ENCODE peak calls at places on chromosomes 7 and 10, in five cellular contexts. X is breast epithelium; Q is SW 1271; G is LHCN-M2; A is activated naive CD4-positive, alpha-beta T cell treated with anti-CD3 and anti-CD28 coated beads, Interleukin-2, amount 10 ng/mL, durations not matched to agents 7 days and 5 days. B is an unnamed sample.

GRCh38 chr7:36299882-36300341 is 89.8 kb upstream of the ANLN start:
- DNase-seq in X (no peak), Q (no peak), G (no peak), A (no peak), B (no peak)

GRCh38 chr10:126384269-126384873 is 3.9 kb downstream of the ADAM12 start:
- DNase-seq in X (no peak), Q (peak; percentile 64), G (peak; percentile 93), A (no peak), B (no peak)

GRCh38 chr7:109235316-109235715 is 665.6 kb downstream of the DNAJB9 start:
- DNase-seq in X (no peak), Q (no peak), G (no peak), A (no peak), B (no peak)

GRCh38 chr7:77830649-77831355 is 32.2 kb downstream of the PHTF2 start:
- DNase-seq in X (no peak), Q (no peak), G (no peak), A (no peak), B (no peak)

GRCh38 chr10:91978585-91978984 is 55.0 kb downstream of the BTAF1 start:
- DNase-seq in X (no peak), Q (no peak), G (no peak), A (no peak), B (no peak)

GRCh38 chr10:87585565-87586514 is 73.8 kb upstream of the PAPSS2 start:
- DNase-seq in X (no peak), Q (peak; percentile 14), G (peak; percentile 55), A (no peak), B (peak; percentile 35)

GRCh38 chr10:69789164-69789576 is 12.5 kb upstream of the COL13A1 start:
- DNase-seq in X (no peak), Q (no peak), G (no peak), A (no peak), B (no peak)

GRCh38 chr7:96928965-96929364 is 76.4 kb upstream of the DLX6 start:
- DNase-seq in X (no peak), Q (no peak), G (no peak), A (no peak), B (no peak)

GRCh38 chr7:885893-886625 is 9.7 kb downstream of the GET4 start:
- DNase-seq in X (no peak), Q (no peak), G (no peak), A (no peak), B (no peak)

GRCh38 chr10:19518632-19519031 is 297.6 kb upstream of the PLXDC2 start:
- DNase-seq in X (no peak), Q (no peak), G (no peak), A (no peak), B (no peak)

GRCh38 chr10:133528296-133528844 is 1.2 kb downstream of the CYP2E1 start:
- DNase-seq in X (no peak), Q (no peak), G (no peak), A (no peak), B (no peak)

GRCh38 chr10:95814011-95814727 is 58.2 kb downstream of the ENTPD1 start:
- DNase-seq in X (no peak), Q (no peak), G (peak; percentile 30), A (no peak), B (no peak)

GRCh38 chr7:149355390-149356048 is 93.5 kb downstream of the ZNF783 start:
- DNase-seq in X (no peak), Q (no peak), G (peak; percentile 58), A (no peak), B (peak; percentile 53)

GRCh38 chr10:5830629-5831445 is 17.6 kb upstream of the GDI2 start:
- DNase-seq in X (no peak), Q (no peak), G (no peak), A (no peak), B (no peak)

GRCh38 chr10:59289809-59290208 is 72.5 kb downstream of the FAM13C start:
- DNase-seq in X (no peak), Q (no peak), G (no peak), A (no peak), B (no peak)

GRCh38 chr7:142323706-142324105 is 65.8 kb upstream of the PRSS58 start:
- DNase-seq in X (no peak), Q (no peak), G (no peak), A (peak; percentile 65), B (no peak)

GRCh38 chr7:44676776-44677175 is 70.3 kb downstream of the OGDH start:
- DNase-seq in X (no peak), Q (no peak), G (no peak), A (no peak), B (no peak)

GRCh38 chr10:3259499-3259898 is 86.9 kb upstream of the PITRM1 start:
- DNase-seq in X (no peak), Q (no peak), G (no peak), A (no peak), B (no peak)

GRCh38 chr10:127932521-127933270 is 25.8 kb downstream of the PTPRE start:
- DNase-seq in X (no peak), Q (no peak), G (no peak), A (no peak), B (no peak)

GRCh38 chr7:134520130-134520529 is 7.2 kb upstream of the AKR1B10 start:
- DNase-seq in X (no peak), Q (no peak), G (peak; percentile 31), A (no peak), B (no peak)

GRCh38 chr7:102306916-102307677 is 20.4 kb downstream of the SH2B2 start:
- DNase-seq in X (no peak), Q (no peak), G (peak; percentile 85), A (peak; percentile 62), B (no peak)

GRCh38 chr7:139618482-139619366 is 95.2 kb downstream of the CLEC2L start:
- DNase-seq in X (no peak), Q (peak; percentile 29), G (peak; percentile 58), A (peak; percentile 73), B (no peak)

GRCh38 chr10:132575320-132576201 is 38.0 kb downstream of the INPP5A start:
- DNase-seq in X (no peak), Q (no peak), G (no peak), A (no peak), B (peak; percentile 32)

GRCh38 chr7:135744938-135745701 is 3.5 kb downstream of the FAM180A start:
- DNase-seq in X (no peak), Q (no peak), G (peak; percentile 88), A (no peak), B (no peak)

GRCh38 chr7:138151731-138152577 is 75.7 kb downstream of the AKR1D1 start:
- DNase-seq in X (no peak), Q (no peak), G (peak; percentile 40), A (no peak), B (no peak)

GRCh38 chr10:77386833-77387232 is 250.8 kb downstream of the KCNMA1 start:
- DNase-seq in X (no peak), Q (no peak), G (peak; percentile 50), A (no peak), B (no peak)

GRCh38 chr10:29590598-29591415 is 44.0 kb downstream of the SVIL start:
- DNase-seq in X (no peak), Q (peak; percentile 83), G (peak; percentile 54), A (no peak), B (peak; percentile 41)

GRCh38 chr7:104993217-104993857 is 20.7 kb upstream of the KMT2E start:
- DNase-seq in X (no peak), Q (no peak), G (no peak), A (no peak), B (no peak)

GRCh38 chr7:30412810-30413504 is 65.6 kb downstream of the NOD1 start:
- DNase-seq in X (no peak), Q (peak; percentile 46), G (peak; percentile 93), A (no peak), B (peak; percentile 52)

B was measured in Panc1.